ENCODE peak calls at places on chromosomes 1 and 21, in six cellular contexts. T, F, L, X, A and O are unnamed samples.

GRCh38 chr1:39799770-39800470 is 11.3 kb upstream of the BMP8B start:
- DNase-seq in F (peak; percentile 97), T (peak; percentile 78), L (peak; percentile 35), A (peak; percentile 72), X (peak; percentile 71), O (peak; percentile 72)

GRCh38 chr1:22105611-22106207 is 37.2 kb downstream of the WNT4 start:
- DNase-seq in F (no peak), T (peak; percentile 30), L (no peak), X (peak; percentile 51), A (no peak), O (no peak)

GRCh38 chr1:33358771-33359503 is 38.0 kb upstream of the A3GALT2 start:
- DNase-seq in X (no peak), L (no peak), F (no peak), T (no peak), A (no peak), O (no peak)

GRCh38 chr1:178916448-178917174 is 45.7 kb upstream of the ANGPTL1 start:
- DNase-seq in T (no peak), L (no peak), A (no peak), X (no peak), F (no peak), O (no peak)

GRCh38 chr1:64112281-64112680 is 91.1 kb upstream of the UBE2U start:
- DNase-seq in L (peak; percentile 46), A (no peak), T (peak; percentile 45), F (peak; percentile 19), X (peak; percentile 21), O (no peak)

GRCh38 chr1:242585616-242586354 is 61.3 kb upstream of the PLD5 start:
- DNase-seq in T (no peak), A (no peak), F (no peak), L (no peak), X (no peak), O (no peak)

GRCh38 chr1:29893036-29893723 is 656.9 kb downstream of the PTPRU start:
- DNase-seq in A (no peak), L (no peak), X (no peak), F (no peak), T (peak; percentile 1), O (no peak)

GRCh38 chr1:226973898-226974543 is 33.9 kb downstream of the COQ8A start:
- DNase-seq in X (no peak), A (no peak), T (no peak), F (no peak), L (peak; percentile 3), O (peak; percentile 37)

GRCh38 chr21:36980280-36981048 is 14.0 kb upstream of the HLCS start:
- DNase-seq in X (no peak), F (no peak), A (peak; percentile 52), L (no peak), T (no peak), O (no peak)

GRCh38 chr1:18746981-18747380 is 112.5 kb downstream of the TAS1R2 start:
- DNase-seq in L (no peak), F (no peak), X (no peak), A (no peak), T (no peak), O (no peak)

GRCh38 chr1:211229365-211229759 is 29.8 kb upstream of the RCOR3 start:
- DNase-seq in A (no peak), X (no peak), L (no peak), T (no peak), F (no peak), O (no peak)

GRCh38 chr1:114718661-114719423 is 2.3 kb upstream of the NRAS start:
- DNase-seq in A (no peak), X (no peak), L (no peak), F (peak; percentile 4), T (peak; percentile 26), O (no peak)

GRCh38 chr1:34899471-34899870 is 30.0 kb downstream of the DLGAP3 start:
- DNase-seq in X (no peak), L (no peak), F (no peak), A (no peak), T (no peak), O (no peak)

GRCh38 chr1:200966934-200967333 is 56.6 kb downstream of the KIF21B start:
- DNase-seq in T (no peak), F (no peak), X (no peak), L (no peak), A (no peak), O (no peak)

GRCh38 chr1:204738506-204738905 is 53.0 kb upstream of the LRRN2 start:
- DNase-seq in A (no peak), L (no peak), T (no peak), X (no peak), F (no peak), O (no peak)

GRCh38 chr1:40266786-40267535 is 8.9 kb downstream of the ZMPSTE24 start:
- DNase-seq in X (no peak), A (no peak), F (no peak), L (no peak), T (no peak), O (no peak)

GRCh38 chr1:147177611-147178370 is 5.5 kb upstream of the PRKAB2 start:
- DNase-seq in X (no peak), A (no peak), T (no peak), F (no peak), L (no peak), O (no peak)

GRCh38 chr1:35931424-35932157 is 686 bp downstream of the AGO3 start:
- DNase-seq in F (no peak), T (peak; percentile 30), A (peak; percentile 40), X (peak; percentile 5), L (no peak), O (no peak)

GRCh38 chr1:36136535-36136934 is 11.5 kb upstream of the COL8A2 start:
- DNase-seq in L (peak; percentile 66), X (peak; percentile 38), T (no peak), A (no peak), F (peak; percentile 69), O (peak; percentile 71)

GRCh38 chr21:39363607-39364555 is 15.0 kb upstream of the HMGN1 start:
- DNase-seq in F (no peak), X (no peak), L (no peak), A (no peak), T (no peak), O (no peak)

GRCh38 chr1:193069748-193070394 is 10.5 kb downstream of the RO60 start:
- DNase-seq in T (peak; percentile 31), A (no peak), L (no peak), F (no peak), X (peak; percentile 29), O (peak; percentile 12)